ENCODE peak calls at places on chromosomes 11 and 22, in ten cellular contexts. I is posterior vena cava; D is WTC11; C is DMS 273 treated with DMSO at 0.1 percent for 48 hours; N is iris pigment epithelial cell; O is activated naive CD8-positive, alpha-beta T cell treated with anti-CD3 and anti-CD28 coated beads for 36 hours; U is CD4-positive, CD25-positive, alpha-beta regulatory T cell; A is effector CD4-positive, alpha-beta T cell; B is activated T-cell treated with anti-CD3 and anti-CD28 coated beads for 1 hour; E is endodermal cell. J is an unnamed sample.

GRCh38 chr11:3954448-3955298 is 99.2 kb downstream of the STIM1 start:
- DNase-seq in U (no peak), B (no peak), D (no peak), E (no peak), I (no peak), A (no peak), N (peak; percentile 66), O (no peak), C (no peak), J (no peak)

GRCh38 chr11:12862761-12863469 is 146.2 kb upstream of the RASSF10 start:
- DNase-seq in N (peak; percentile 81), D (peak; percentile 81), A (no peak), E (peak; percentile 90), B (no peak), U (no peak), C (peak; percentile 13), I (no peak), O (no peak), J (peak; percentile 89)

GRCh38 chr22:36958366-36958765 is 44.9 kb downstream of the CSF2RB start:
- DNase-seq in I (no peak), U (no peak), O (no peak), A (no peak), C (no peak), D (no peak), E (no peak), N (no peak), B (no peak), J (no peak)

GRCh38 chr22:43474161-43475101 is 62.6 kb downstream of the MPPED1 start:
- DNase-seq in N (no peak), O (no peak), B (no peak), E (no peak), D (no peak), A (no peak), C (no peak), U (no peak), I (no peak), J (peak; percentile 77)

GRCh38 chr22:20509344-20510047 is 2.1 kb downstream of the MED15 start:
- DNase-seq in O (peak; percentile 46), N (peak; percentile 96), D (no peak), B (no peak), A (peak; percentile 51), C (no peak), U (peak; percentile 30), E (no peak), I (peak; percentile 88), J (peak; percentile 92)

GRCh38 chr22:39739338-39740027 is 154.1 kb downstream of the ENTHD1 start:
- DNase-seq in A (no peak), O (no peak), D (no peak), N (no peak), U (no peak), C (no peak), E (no peak), I (no peak), B (no peak), J (no peak)

GRCh38 chr11:35009191-35009940 is 92.9 kb downstream of the PDHX start:
- DNase-seq in U (no peak), N (peak; percentile 76), A (no peak), E (no peak), I (no peak), D (no peak), B (no peak), O (no peak), C (no peak), J (no peak)

GRCh38 chr11:122033631-122034030 is 82.4 kb downstream of the BLID start:
- DNase-seq in E (no peak), B (no peak), A (no peak), U (no peak), N (no peak), O (no peak), I (no peak), C (no peak), D (no peak), J (no peak)

GRCh38 chr22:37100589-37101127 is 8.9 kb downstream of the TMPRSS6 start:
- DNase-seq in D (no peak), O (no peak), N (no peak), B (no peak), C (no peak), A (no peak), U (peak; percentile 45), E (no peak), I (no peak), J (no peak)

GRCh38 chr11:20158597-20159257 is 1.5 kb downstream of the DBX1 start:
- DNase-seq in A (no peak), O (peak; percentile 5), U (no peak), E (peak; percentile 94), D (peak; percentile 81), B (no peak), N (peak; percentile 55), C (no peak), I (peak; percentile 86), J (peak; percentile 90)

GRCh38 chr11:363948-364761 is 5.1 kb upstream of the B4GALNT4 start:
- DNase-seq in A (peak; percentile 71), N (no peak), O (peak; percentile 60), C (no peak), D (peak; percentile 82), B (peak; percentile 55), U (peak; percentile 68), I (peak; percentile 75), E (peak; percentile 85), J (no peak)

GRCh38 chr22:27705391-27706080 is 96.0 kb downstream of the MN1 start:
- DNase-seq in I (no peak), A (no peak), C (no peak), U (no peak), B (no peak), D (no peak), N (no peak), O (no peak), E (no peak), J (no peak)

GRCh38 chr11:1520209-1520986 is 33.8 kb upstream of the MOB2 start:
- DNase-seq in A (no peak), I (no peak), U (no peak), N (no peak), D (no peak), O (no peak), B (no peak), C (no peak), E (no peak), J (no peak)

GRCh38 chr22:34878996-34879395 is 187.0 kb upstream of the ISX start:
- DNase-seq in O (no peak), I (no peak), A (no peak), N (no peak), C (no peak), B (no peak), U (no peak), D (no peak), E (no peak), J (peak; percentile 94)

GRCh38 chr11:122981388-122982264 is at the start of gene BSX:
- DNase-seq in E (peak; percentile 98), B (peak; percentile 33), I (no peak), O (peak; percentile 62), U (no peak), N (peak; percentile 40), C (no peak), D (peak; percentile 95), A (peak; percentile 23), J (peak; percentile 95)

GRCh38 chr11:62104001-62104400 is 19.8 kb upstream of the INCENP start:
- DNase-seq in N (no peak), C (no peak), E (no peak), O (no peak), D (no peak), U (no peak), I (no peak), A (no peak), B (no peak), J (no peak)

GRCh38 chr11:84501750-84502149 is 1125.4 kb downstream of the DLG2 start:
- DNase-seq in N (no peak), O (no peak), C (no peak), D (no peak), A (no peak), U (no peak), B (no peak), I (no peak), E (no peak), J (no peak)

GRCh38 chr11:14894657-14895598 is 2.9 kb upstream of the CYP2R1 start:
- DNase-seq in C (no peak), O (peak; percentile 42), B (no peak), E (no peak), N (peak; percentile 56), I (peak; percentile 81), A (no peak), U (no peak), D (no peak), J (peak; percentile 56)

GRCh38 chr11:60977224-60977623 is 5.7 kb downstream of the CD6 start:
- DNase-seq in N (no peak), A (no peak), O (no peak), U (no peak), E (peak; percentile 22), I (no peak), C (no peak), B (no peak), D (no peak), J (peak; percentile 37)

GRCh38 chr22:45154383-45154782 is 9.3 kb upstream of the NUP50 start:
- DNase-seq in A (no peak), O (no peak), D (no peak), E (no peak), B (no peak), I (no peak), N (peak; percentile 86), C (no peak), U (no peak), J (no peak)

GRCh38 chr22:27115816-27116256 is 458.4 kb downstream of the MIAT start:
- DNase-seq in N (peak; percentile 81), U (no peak), O (no peak), C (no peak), A (no peak), E (no peak), D (no peak), B (no peak), I (no peak), J (peak; percentile 81)